ENCODE peak calls at places on chromosome 9, in four cellular contexts. Q is uterus, D is tibial nerve, E is vagina. K is an unnamed sample.

GRCh38 chr9:134341306-134341705 is 15.1 kb downstream of the RXRA start:
- DNase-seq in D (no peak), E (no peak), Q (no peak), K (no peak)

GRCh38 chr9:110156416-110156815 is 51.5 kb downstream of the C9orf152 start:
- DNase-seq in Q (no peak), E (no peak), D (no peak), K (no peak)

GRCh38 chr9:130287736-130288135 is 22.2 kb downstream of the HMCN2 start:
- DNase-seq in E (no peak), Q (no peak), D (no peak), K (no peak)

GRCh38 chr9:114504341-114505186 is 709 bp downstream of the WHRN start:
- DNase-seq in D (peak; percentile 23), Q (peak; percentile 55), E (no peak), K (no peak)

GRCh38 chr9:34550016-34550680 is 27.4 kb upstream of the ENHO start:
- DNase-seq in E (no peak), Q (no peak), D (peak; percentile 2), K (peak; percentile 57)

GRCh38 chr9:112203536-112203935 is 28.4 kb upstream of the SUSD1 start:
- DNase-seq in Q (no peak), E (no peak), D (no peak), K (no peak)

GRCh38 chr9:129368458-129368978 is 190.5 kb upstream of the IER5L start:
- DNase-seq in E (no peak), D (no peak), Q (no peak), K (no peak)

GRCh38 chr9:3235497-3235896 is 290.3 kb downstream of the RFX3 start:
- DNase-seq in Q (no peak), D (no peak), E (no peak), K (no peak)

GRCh38 chr9:76379494-76379893 is 14.7 kb downstream of the RFK start:
- DNase-seq in E (no peak), Q (no peak), D (no peak), K (no peak)

GRCh38 chr9:31674264-31674663 is 710.2 kb upstream of the ACO1 start:
- DNase-seq in E (no peak), Q (no peak), D (no peak), K (no peak)

DNA sequence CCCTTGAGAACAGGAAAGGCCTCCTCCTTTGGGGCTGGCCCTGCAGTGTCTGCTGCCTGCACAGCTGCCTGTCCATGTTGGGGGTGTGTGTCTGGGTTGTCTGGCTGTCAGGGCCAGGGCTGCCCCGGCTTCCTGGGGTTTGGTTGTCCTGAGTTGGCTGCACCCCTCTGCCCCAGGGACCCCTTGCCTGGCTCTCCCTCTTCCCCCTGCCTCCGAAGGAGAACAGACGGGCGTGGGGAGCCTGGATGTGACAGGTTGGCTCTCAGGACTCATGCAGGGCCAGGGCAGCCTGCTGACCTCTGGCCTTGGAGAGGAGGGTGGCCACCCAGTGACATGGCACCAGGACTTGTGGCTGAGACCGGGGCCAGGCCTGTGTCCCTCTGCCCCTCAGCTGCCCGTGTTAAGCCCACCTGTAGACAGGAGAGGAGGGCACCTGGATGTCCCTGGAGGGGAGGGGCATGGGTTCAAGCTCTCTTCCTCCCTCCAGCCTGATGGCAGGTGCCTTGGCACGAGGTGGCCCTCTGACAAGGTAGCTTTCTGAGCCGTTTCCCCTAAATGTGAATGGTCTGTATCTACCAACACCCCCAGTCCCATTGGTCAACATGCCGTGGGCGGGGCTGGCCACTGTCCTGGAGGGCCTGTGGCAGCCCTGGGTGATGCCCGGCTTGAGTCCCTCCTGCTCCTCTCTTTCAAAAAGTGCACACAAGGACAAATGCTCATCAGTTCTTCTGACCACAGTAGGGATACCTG is 34.9 kb downstream of the WNK2 start:
- DNase-seq in E (no peak), Q (no peak), D (no peak), K (no peak)
- H3K36me3 ChIP-seq in E (no peaks in the 10 kb centered on the region), Q (no peaks in the 10 kb centered on the region), D (no peaks in the 10 kb centered on the region), K (no peaks in the 10 kb centered on the region)

GRCh38 chr9:136229096-136230065 is 16.2 kb downstream of the QSOX2 start:
- DNase-seq in Q (no peak), D (no peak), E (no peak), K (no peak)

GRCh38 chr9:136228107-136228875 is 17.3 kb downstream of the QSOX2 start:
- DNase-seq in E (no peak), Q (no peak), D (no peak), K (no peak)

GRCh38 chr9:136225366-136225747 is 20.3 kb downstream of the QSOX2 start:
- DNase-seq in Q (no peak), E (no peak), D (no peak), K (no peak)

GRCh38 chr9:136225748-136226679 is 19.6 kb downstream of the QSOX2 start:
- DNase-seq in Q (no peak), E (no peak), D (no peak), K (no peak)

GRCh38 chr9:136226680-136227410 is 18.8 kb downstream of the QSOX2 start:
- DNase-seq in Q (no peak), D (no peak), E (no peak), K (no peak)
- H3K36me3 ChIP-seq in Q (no peaks in the 10 kb centered on the region), D (no peaks in the 10 kb centered on the region), E (no peaks in the 10 kb centered on the region), K (peaks cover 17% of the 10 kb centered on the region)

DNA sequence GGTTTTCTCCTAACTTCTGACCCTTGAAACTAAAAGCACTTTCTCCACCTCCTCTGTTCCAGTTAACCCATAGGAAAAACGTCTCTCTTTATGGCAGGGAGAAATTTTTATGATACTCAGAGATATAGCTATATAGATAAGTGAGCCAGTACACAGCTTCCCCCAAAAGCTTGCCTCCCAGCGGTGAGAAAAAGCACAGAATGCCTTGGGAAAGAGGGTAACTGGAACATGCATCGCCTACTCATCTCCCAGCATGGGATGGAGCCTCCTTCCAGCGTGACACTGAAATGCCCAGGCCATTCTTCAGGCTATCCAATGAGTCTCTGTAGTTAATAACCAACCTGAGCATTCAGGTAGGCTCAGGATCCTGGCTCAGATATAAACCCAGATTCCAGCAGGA is 963.1 kb upstream of the DMAC1 start:
- DNase-seq in D (no peak), E (no peak), Q (no peak), K (no peak)
- H3K36me3 ChIP-seq in D (no peaks in the 10 kb centered on the region), E (no peaks in the 10 kb centered on the region), Q (no peaks in the 10 kb centered on the region), K (no peaks in the 10 kb centered on the region)

GRCh38 chr9:92729735-92730155 is 34.9 kb downstream of the BICD2 start:
- DNase-seq in Q (no peak), E (peak; percentile 64), D (no peak), K (no peak)

GRCh38 chr9:92726971-92727715 is 37.5 kb downstream of the BICD2 start:
- DNase-seq in D (no peak), Q (no peak), E (peak; percentile 67), K (peak; percentile 59)

GRCh38 chr9:92730897-92731296 is 33.7 kb downstream of the BICD2 start:
- DNase-seq in E (peak; percentile 40), Q (no peak), D (no peak), K (no peak)

GRCh38 chr9:92727716-92728700 is 36.6 kb downstream of the BICD2 start:
- DNase-seq in D (no peak), Q (no peak), E (peak; percentile 52), K (peak; percentile 51)

GRCh38 chr9:92728831-92729734 is 35.5 kb downstream of the BICD2 start:
- DNase-seq in Q (no peak), E (peak; percentile 88), D (no peak), K (peak; percentile 32)
- H3K36me3 ChIP-seq in Q (no peaks in the 10 kb centered on the region), E (no peaks in the 10 kb centered on the region), D (no peaks in the 10 kb centered on the region), K (peaks cover 14% of the 10 kb centered on the region)

DNA sequence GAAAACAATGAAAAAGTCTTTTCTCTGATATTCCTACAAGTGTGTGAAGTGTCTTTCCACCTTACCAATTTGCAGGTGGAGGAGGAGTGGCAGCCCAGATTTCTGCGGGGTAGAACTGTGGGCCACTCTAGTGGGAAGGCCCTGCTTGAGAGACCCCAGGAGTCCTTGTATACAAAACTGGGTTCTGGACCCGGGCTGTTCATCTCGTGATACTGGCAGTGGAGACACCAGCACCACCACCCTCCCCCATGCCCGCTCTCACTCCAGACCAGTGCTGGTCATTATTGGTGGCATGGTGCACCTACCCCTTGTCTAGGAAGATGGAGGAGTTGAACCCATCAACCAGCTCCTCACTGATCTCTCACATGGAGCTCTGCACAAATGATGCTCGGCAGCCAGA is 16.2 kb upstream of the TDRD7 start:
- DNase-seq in E (no peak), D (no peak), Q (no peak), K (no peak)
- H3K36me3 ChIP-seq in E (no peaks in the 10 kb centered on the region), D (no peaks in the 10 kb centered on the region), Q (no peaks in the 10 kb centered on the region), K (no peaks in the 10 kb centered on the region)